ENCODE peak calls at places on chromosome 17, in five cellular contexts. B, R, Y, S and I are unnamed samples.
A peak's percentile ranks its signal among the peaks of the same experiment; 100 is the strongest.

GRCh38 chr17:36703860-36704266 is 102.5 kb downstream of the MRM1 start:
- DNase-seq in S (no peak), Y (peak; percentile 27), R (no peak), B (peak; percentile 23), I (peak; percentile 94)

GRCh38 chr17:59616253-59616920 is 3.3 kb upstream of the CLTC start:
- DNase-seq in B (peak; percentile 2), R (no peak), S (no peak), Y (no peak), I (no peak)

GRCh38 chr17:75843577-75844529 is at the start of gene UNC13D:
- DNase-seq in S (no peak), B (no peak), Y (no peak), R (peak; percentile 93), I (no peak)

GRCh38 chr17:44599298-44600175 is 42.3 kb downstream of the FZD2 start:
- DNase-seq in B (no peak), Y (no peak), S (no peak), R (no peak), I (peak; percentile 70)

GRCh38 chr17:40063034-40063765 is 435 bp downstream of the THRA start:
- DNase-seq in S (no peak), B (peak; percentile 63), R (peak; percentile 83), Y (no peak), I (peak; percentile 86)

GRCh38 chr17:81336930-81337325 is 41.8 kb upstream of the SLC38A10 start:
- DNase-seq in B (no peak), S (no peak), R (no peak), Y (no peak), I (no peak)

GRCh38 chr17:82913304-82914043 is 73.7 kb upstream of the ZNF750 start:
- DNase-seq in R (peak; percentile 9), Y (no peak), B (peak; percentile 20), S (no peak), I (peak; percentile 27)

GRCh38 chr17:42779942-42780815 is at the start of gene WNK4:
- DNase-seq in Y (no peak), R (no peak), S (no peak), B (peak; percentile 43), I (peak; percentile 64)

GRCh38 chr17:17347956-17348871 is 45.0 kb downstream of the NT5M start:
- DNase-seq in Y (no peak), S (no peak), R (no peak), B (no peak), I (no peak)

GRCh38 chr17:79950711-79951110 is 85.0 kb downstream of the TBC1D16 start:
- DNase-seq in S (no peak), R (no peak), B (no peak), Y (peak; percentile 61), I (peak; percentile 85)

GRCh38 chr17:37844158-37844976 is 79.8 kb upstream of the TBC1D3K start:
- DNase-seq in B (no peak), S (peak; percentile 16), Y (peak; percentile 26), R (peak; percentile 80), I (peak; percentile 85)

GRCh38 chr17:81242421-81243332 is 3.6 kb downstream of the NDUFAF8 start:
- DNase-seq in B (no peak), S (no peak), R (no peak), Y (no peak), I (no peak)

GRCh38 chr17:51045616-51046526 is 74.8 kb downstream of the SPAG9 start:
- DNase-seq in R (no peak), Y (no peak), S (no peak), B (no peak), I (peak; percentile 61)

GRCh38 chr17:79145548-79145947 is 70.9 kb downstream of the ENGASE start:
- DNase-seq in R (no peak), S (no peak), B (no peak), Y (no peak), I (no peak)

GRCh38 chr17:10993126-10993525 is 155.2 kb upstream of the PIRT start:
- DNase-seq in R (no peak), S (no peak), Y (no peak), B (no peak), I (no peak)

GRCh38 chr17:44911133-44912001 is 3.9 kb downstream of the GFAP start:
- DNase-seq in B (peak; percentile 65), S (peak; percentile 32), R (peak; percentile 43), Y (no peak), I (peak; percentile 84)

GRCh38 chr17:3035256-3035967 is 28.0 kb downstream of the OR1D5 start:
- DNase-seq in Y (no peak), R (no peak), S (no peak), B (no peak), I (no peak)

GRCh38 chr17:50527949-50528474 is 4.5 kb upstream of the EPN3 start:
- DNase-seq in Y (no peak), B (no peak), R (no peak), S (no peak), I (no peak)

GRCh38 chr17:67400193-67400592 is 23.1 kb downstream of the PITPNC1 start:
- DNase-seq in R (no peak), B (no peak), S (no peak), Y (no peak), I (no peak)

GRCh38 chr17:18356624-18357023 is 6.7 kb downstream of the SHMT1 start:
- DNase-seq in B (no peak), Y (no peak), R (no peak), S (no peak), I (no peak)

GRCh38 chr17:27569257-27569722 is 61.7 kb upstream of the LGALS9 start:
- DNase-seq in Y (peak; percentile 17), B (no peak), S (peak; percentile 29), R (peak; percentile 12), I (peak; percentile 66)

GRCh38 chr17:7176870-7177209 is 2.3 kb downstream of the ASGR1 start:
- DNase-seq in S (no peak), Y (no peak), B (no peak), R (no peak), I (peak; percentile 60)

GRCh38 chr17:1742371-1743093 is at the start of gene SERPINF2:
- DNase-seq in R (no peak), Y (no peak), B (no peak), S (no peak), I (no peak)

GRCh38 chr17:57988301-57989010 is 402 bp upstream of the VEZF1 start:
- DNase-seq in R (peak; percentile 63), S (peak; percentile 40), B (peak; percentile 81), Y (peak; percentile 62), I (no peak)

GRCh38 chr17:8176998-8177731 is 985 bp upstream of the TMEM107 start:
- DNase-seq in R (no peak), S (no peak), B (peak; percentile 37), Y (no peak), I (peak; percentile 15)

GRCh38 chr17:43442711-43443110 is 41.1 kb upstream of the DHX8 start:
- DNase-seq in S (no peak), R (no peak), B (no peak), Y (no peak), I (no peak)

GRCh38 chr17:32256695-32257013 is 9.0 kb upstream of the RHBDL3 start:
- DNase-seq in B (no peak), R (no peak), S (no peak), Y (no peak), I (no peak)

GRCh38 chr17:61416540-61417363 is 17.1 kb downstream of the TBX2 start:
- DNase-seq in B (peak; percentile 86), S (no peak), R (peak; percentile 92), Y (peak; percentile 70), I (peak; percentile 96)

GRCh38 chr17:72947475-72947874 is 145.0 kb downstream of the SLC39A11 start:
- DNase-seq in Y (no peak), R (no peak), S (no peak), B (no peak), I (no peak)

GRCh38 chr17:44108440-44109311 is 14.8 kb downstream of the HDAC5 start:
- DNase-seq in B (no peak), R (no peak), S (no peak), Y (no peak), I (no peak)

GRCh38 chr17:37698132-37698615 is 46.7 kb downstream of the HNF1B start:
- DNase-seq in Y (no peak), S (no peak), R (no peak), B (no peak), I (no peak)